ENCODE peak calls at places on chromosomes 1 and 21, in five cellular contexts. Z is lower leg skin, Y is sigmoid colon, N is esophagus squamous epithelium, T is testis. E is an unnamed sample.

GRCh38 chr1:109136766-109137165 is 22.9 kb downstream of the ELAPOR1 start:
- DNase-seq in Z (no peak), Y (no peak), N (no peak), T (no peak), E (no peak)

GRCh38 chr1:243748706-243749283 is 101.2 kb downstream of the AKT3 start:
- DNase-seq in Z (no peak), Y (no peak), N (no peak), T (peak; percentile 35), E (peak; percentile 82)

GRCh38 chr1:107991371-107992066 is 26.5 kb upstream of the VAV3 start:
- DNase-seq in Z (peak; percentile 87), Y (no peak), N (no peak), T (peak; percentile 43), E (peak; percentile 59)

GRCh38 chr1:203158423-203158822 is 17.2 kb downstream of the MYBPH start:
- DNase-seq in Z (no peak), Y (no peak), N (no peak), T (no peak), E (no peak)

GRCh38 chr1:214514032-214514818 is 37.2 kb downstream of the PTPN14 start:
- DNase-seq in Z (no peak), Y (no peak), N (no peak), T (no peak), E (peak; percentile 39)

GRCh38 chr1:183209533-183210158 is 23.6 kb downstream of the LAMC2 start:
- DNase-seq in Z (no peak), Y (no peak), N (no peak), T (no peak), E (peak; percentile 82)

GRCh38 chr1:150995896-150996295 is 10.8 kb downstream of the MINDY1 start:
- DNase-seq in Z (peak; percentile 92), Y (peak; percentile 80), N (no peak), T (peak; percentile 65), E (no peak)

GRCh38 chr1:85815906-85816305 is 107.7 kb upstream of the ZNHIT6 start:
- DNase-seq in Z (peak; percentile 84), Y (no peak), N (no peak), T (no peak), E (no peak)

GRCh38 chr1:220511785-220512184 is 16.2 kb upstream of the MARK1 start:
- DNase-seq in Z (no peak), Y (no peak), N (no peak), T (no peak), E (no peak)

GRCh38 chr1:205925730-205926129 is 17.5 kb downstream of the SLC26A9 start:
- DNase-seq in Z (peak; percentile 46), Y (peak; percentile 44), N (no peak), T (no peak), E (no peak)

GRCh38 chr1:164380893-164381292 is 178.1 kb upstream of the PBX1 start:
- DNase-seq in Z (no peak), Y (no peak), N (no peak), T (no peak), E (no peak)

GRCh38 chr21:26840912-26841311 is 4.3 kb downstream of the ADAMTS1 start:
- DNase-seq in Z (peak; percentile 82), Y (peak; percentile 84), N (no peak), T (no peak), E (no peak)

GRCh38 chr1:18599704-18600103 is 30.9 kb upstream of the PAX7 start:
- DNase-seq in Z (no peak), Y (no peak), N (no peak), T (no peak), E (no peak)

GRCh38 chr1:51215169-51215568 is 20.9 kb upstream of the RNF11 start:
- DNase-seq in Z (no peak), Y (no peak), N (no peak), T (no peak), E (no peak)

GRCh38 chr1:57272150-57272549 is 151.7 kb downstream of the DAB1 start:
- DNase-seq in Z (no peak), Y (no peak), N (no peak), T (no peak), E (no peak)

GRCh38 chr1:184061396-184062003 is 10.0 kb downstream of the TSEN15 start:
- DNase-seq in Z (no peak), Y (no peak), N (no peak), T (no peak), E (no peak)

GRCh38 chr1:26482921-26483320 is 10.7 kb downstream of the HMGN2 start:
- DNase-seq in Z (no peak), Y (no peak), N (no peak), T (no peak), E (no peak)

GRCh38 chr1:21229246-21230000 is 52.7 kb upstream of the EIF4G3 start:
- DNase-seq in Z (no peak), Y (no peak), N (no peak), T (no peak), E (no peak)

GRCh38 chr1:154956557-154956956 is 658 bp upstream of the PBXIP1 start:
- DNase-seq in Z (no peak), Y (peak; percentile 82), N (no peak), T (peak; percentile 64), E (no peak)
- TF ChIP-seq POLR2A in Z (no peak), Y (no peak), N (no peak), T (no peak), E (no peak)

GRCh38 chr1:46667782-46668760 is at the start of gene ATPAF1:
- DNase-seq in Z (peak; percentile 92), Y (peak; percentile 90), N (no peak), T (peak; percentile 69), E (peak; percentile 65)
- TF ChIP-seq POLR2A in Z (no peak), Y (no peak), N (no peak), T (no peak), E (peak; percentile 31)

GRCh38 chr1:153985984-153986761 is at the start of gene RAB13:
- DNase-seq in Z (peak; percentile 97), Y (peak; percentile 96), N (no peak), T (peak; percentile 91), E (peak; percentile 68)
- TF ChIP-seq POLR2A in Z (no peak), Y (no peak), N (no peak), T (no peak), E (no peak)

GRCh38 chr1:2808386-2808705 is 6.9 kb upstream of the TTC34 start:
- DNase-seq in Z (no peak), Y (no peak), N (no peak), T (no peak), E (no peak)
- TF ChIP-seq POLR2A in Z (no peak), Y (no peak), N (no peak), T (no peak), E (no peak)

GRCh38 chr1:6471086-6471841 is 5.3 kb upstream of the TNFRSF25 start:
- DNase-seq in Z (no peak), Y (no peak), N (no peak), T (peak; percentile 50), E (no peak)
- TF ChIP-seq POLR2A in Z (no peak), Y (no peak), N (no peak), T (no peak), E (no peak)